ENCODE peak calls at places on chromosomes 4 and X, in ten cellular contexts. Q is aorta; N is heart right ventricle; F is right lobe of liver; S is cardiac muscle cell; K is OCI-LY7; J is thyroid gland; X is fibroblast of lung; O is CD8-positive, alpha-beta T cell; E is upper lobe of right lung. L is an unnamed sample.

GRCh38 chr4:5203925-5204324 is 152.6 kb downstream of the STK32B start:
- DNase-seq in Q (no peak), N (no peak), F (no peak), S (no peak), K (no peak), J (no peak), X (no peak), O (no peak), E (no peak), L (no peak)

GRCh38 chrX:140815868-140816267 is 106.3 kb downstream of the LINC00632 start:
- DNase-seq in Q (no peak), N (no peak), F (no peak), S (no peak), K (no peak), J (peak), X (peak), O (no peak), E (no peak), L (peak)

GRCh38 chrX:69616520-69617203 is 749 bp downstream of the EDA start:
- DNase-seq in Q (peak), N (peak), F (peak), S (peak), K (no peak), J (peak), X (no peak), O (no peak), E (peak), L (no peak)

GRCh38 chr4:113760094-113760851 is 1.3 kb downstream of the CAMK2D start:
- DNase-seq in Q (peak), N (no peak), F (peak), S (peak), K (peak), J (peak), X (peak), O (peak), E (peak), L (no peak)

GRCh38 chr4:143616771-143617170 is 83.7 kb downstream of the FREM3 start:
- DNase-seq in Q (no peak), N (no peak), F (no peak), S (no peak), K (no peak), J (no peak), X (peak), O (no peak), E (no peak), L (no peak)

GRCh38 chr4:61886180-61886579 is 686.1 kb downstream of the ADGRL3 start:
- DNase-seq in Q (no peak), N (no peak), F (no peak), S (no peak), K (no peak), J (no peak), X (no peak), O (no peak), E (no peak), L (no peak)

GRCh38 chr4:150012851-150013360 is 65.3 kb upstream of the DCLK2 start:
- DNase-seq in Q (no peak), N (no peak), F (no peak), S (no peak), K (no peak), J (no peak), X (no peak), O (no peak), E (no peak), L (no peak)

GRCh38 chr4:180823116-180823515 is 1420.1 kb upstream of the TENM3 start:
- DNase-seq in Q (no peak), N (no peak), F (no peak), S (no peak), K (no peak), J (no peak), X (peak), O (no peak), E (no peak), L (no peak)

GRCh38 chr4:54566608-54567007 is 91.1 kb upstream of the KIT start:
- DNase-seq in Q (no peak), N (no peak), F (no peak), S (no peak), K (no peak), J (no peak), X (no peak), O (no peak), E (no peak), L (no peak)

GRCh38 chrX:152824841-152825374 is 5.6 kb downstream of the CETN2 start:
- DNase-seq in Q (no peak), N (no peak), F (no peak), S (no peak), K (no peak), J (no peak), X (peak), O (no peak), E (no peak), L (no peak)

GRCh38 chr4:187158003-187158402 is 434.3 kb upstream of the FAT1 start:
- DNase-seq in Q (peak), N (no peak), F (no peak), S (no peak), K (no peak), J (no peak), X (no peak), O (no peak), E (no peak), L (no peak)

GRCh38 chr4:99402765-99403164 is 32.4 kb downstream of the ADH7 start:
- DNase-seq in Q (no peak), N (no peak), F (no peak), S (no peak), K (no peak), J (no peak), X (no peak), O (no peak), E (no peak), L (no peak)

GRCh38 chr4:113385500-113385899 is 336.0 kb downstream of the ANK2 start:
- DNase-seq in Q (no peak), N (no peak), F (no peak), S (no peak), K (no peak), J (no peak), X (no peak), O (no peak), E (no peak), L (no peak)

GRCh38 chrX:72208126-72208525 is 26.6 kb downstream of the PIN4 start:
- DNase-seq in Q (no peak), N (no peak), F (no peak), S (no peak), K (no peak), J (no peak), X (peak), O (no peak), E (no peak), L (no peak)

GRCh38 chrX:18582910-18583493 is 88.9 kb downstream of the RS1 start:
- DNase-seq in Q (no peak), N (no peak), F (no peak), S (no peak), K (no peak), J (no peak), X (no peak), O (no peak), E (no peak), L (no peak)

GRCh38 chrX:32893751-32894150 is 317.6 kb downstream of the DMD start:
- DNase-seq in Q (no peak), N (no peak), F (no peak), S (no peak), K (no peak), J (no peak), X (no peak), O (no peak), E (no peak), L (no peak)

GRCh38 chr4:127304356-127304755 is 328.4 kb upstream of the INTU start:
- DNase-seq in Q (no peak), N (no peak), F (no peak), S (no peak), K (no peak), J (no peak), X (peak), O (no peak), E (no peak), L (peak)

GRCh38 chrX:111288841-111289240 is 18.6 kb upstream of the CAPN6 start:
- DNase-seq in Q (no peak), N (no peak), F (no peak), S (no peak), K (no peak), J (no peak), X (no peak), O (no peak), E (no peak), L (no peak)

DNA sequence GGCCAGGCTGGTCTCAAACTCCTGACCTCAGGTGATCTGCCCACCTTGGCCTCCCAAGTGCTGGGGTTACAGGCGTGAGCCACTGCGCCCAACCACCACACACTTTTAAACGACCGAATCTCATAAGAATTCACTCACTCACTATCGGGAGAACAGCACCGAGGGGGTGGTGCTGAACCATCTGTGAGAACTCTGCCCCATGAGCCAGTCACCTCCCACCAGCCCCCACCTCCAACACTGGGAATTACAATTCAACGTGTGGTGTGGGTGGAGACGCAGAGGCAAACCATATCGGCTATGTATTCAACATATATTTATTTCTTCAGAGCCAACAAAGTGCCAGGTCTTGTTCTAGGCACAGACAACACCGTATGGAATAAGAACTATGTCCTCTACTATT is 3.6 kb downstream of the TLR3 start:
- DNase-seq in Q (no peak), N (no peak), F (no peak), S (no peak), K (no peak), J (no peak), X (no peak), O (no peak), E (no peak), L (no peak)
- H3K4me3 ChIP-seq in Q (no peak), N (no peak), F (no peak), S (no peak), K (no peak), J (no peak), X (no peak), O (no peak), E (no peak), L (no peak)

DNA sequence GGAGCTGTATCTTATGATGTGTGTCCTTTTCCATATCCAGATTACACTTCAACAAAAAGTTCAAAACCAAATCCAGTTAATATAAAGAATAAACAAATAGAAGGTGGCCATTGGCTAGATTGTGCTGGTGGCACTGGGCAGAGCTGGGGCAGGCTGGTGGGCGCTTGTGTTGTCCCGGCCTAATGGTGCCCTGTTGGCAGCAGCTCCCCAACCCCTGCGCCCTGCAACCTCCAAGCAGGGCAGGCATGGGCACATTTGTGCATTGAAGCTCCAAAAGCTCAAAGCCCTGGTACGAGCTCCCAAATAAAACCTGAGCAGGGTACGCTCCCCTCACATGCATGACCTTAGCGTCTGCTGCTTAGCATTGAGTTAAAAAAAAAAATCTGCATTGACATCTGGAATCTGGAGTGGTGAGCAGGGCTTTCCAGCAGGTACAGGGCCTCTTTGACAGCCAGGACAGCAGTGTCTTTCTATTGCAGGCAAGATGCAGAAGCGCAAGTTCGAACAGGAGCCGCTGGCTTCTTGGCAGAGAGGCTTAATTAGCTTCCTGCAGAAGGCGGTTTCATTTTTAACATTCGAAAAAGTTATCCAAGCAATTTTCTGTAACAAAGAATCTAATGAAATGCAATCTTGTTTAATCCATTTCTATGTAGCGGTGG is 25.9 kb upstream of the NYX start:
- DNase-seq in Q (no peak), N (no peak), F (no peak), S (no peak), K (no peak), J (no peak), X (no peak), O (no peak), E (no peak), L (no peak)
- H3K4me3 ChIP-seq in Q (no peak), N (peak), F (no peak), S (no peak), K (no peak), J (no peak), X (peak), O (no peak), E (peak), L (no peak)

DNA sequence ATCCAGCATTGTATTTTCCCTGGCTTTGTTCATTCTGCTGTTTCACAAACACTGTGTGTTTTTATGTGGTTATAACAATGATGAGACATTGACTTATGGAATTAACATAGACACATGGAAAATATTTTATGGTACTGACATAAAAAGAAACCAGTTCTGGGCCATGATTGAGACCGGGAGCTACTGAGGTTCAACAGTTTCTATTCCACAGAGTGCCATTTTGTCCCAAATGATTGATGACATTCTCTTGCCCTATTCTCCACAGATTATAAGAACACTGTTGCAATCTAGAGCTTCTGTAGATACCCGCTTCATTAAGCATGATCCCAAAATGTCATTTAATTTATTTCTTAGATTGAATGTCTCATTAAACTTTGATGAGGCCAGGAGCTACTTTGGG is 326.8 kb downstream of the RPA4 start:
- DNase-seq in Q (no peak), N (no peak), F (no peak), S (no peak), K (no peak), J (no peak), X (no peak), O (no peak), E (no peak), L (no peak)
- H3K4me3 ChIP-seq in Q (no peak), N (no peak), F (no peak), S (no peak), K (no peak), J (no peak), X (no peak), O (no peak), E (no peak), L (no peak)

DNA sequence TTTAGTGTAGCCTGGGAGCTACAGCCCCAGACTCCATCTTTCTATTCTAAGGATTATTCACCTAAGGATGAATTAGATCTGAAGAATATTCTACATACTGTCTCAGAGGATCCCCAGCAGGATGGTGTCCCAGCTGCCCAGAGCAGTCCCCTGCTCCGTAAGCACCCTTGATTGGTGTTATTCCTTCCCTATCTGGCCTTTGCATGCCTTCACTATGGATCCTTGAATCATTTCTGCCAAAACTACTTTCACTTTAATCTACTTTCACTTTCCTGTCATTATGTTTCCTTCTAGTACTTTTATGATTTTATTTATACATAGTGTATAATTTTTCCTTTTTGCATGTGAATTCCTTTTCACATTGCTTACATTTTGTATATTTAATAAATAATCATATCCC is 39.2 kb downstream of the ARHGAP24 start:
- DNase-seq in Q (no peak), N (no peak), F (no peak), S (no peak), K (no peak), J (no peak), X (no peak), O (no peak), E (no peak), L (no peak)
- H3K4me3 ChIP-seq in Q (no peak), N (peak), F (no peak), S (no peak), K (no peak), J (no peak), X (peak), O (no peak), E (peak), L (no peak)

L was measured in skeletal muscle cell.